ENCODE peak calls at places on chromosomes 6 and 20, in four cellular contexts. N, I, J and C are unnamed samples.

GRCh38 chr20:51488331-51488730 is 54.2 kb downstream of the NFATC2 start:
- DNase-seq in N (no peak), I (no peak), J (no peak), C (no peak)

GRCh38 chr6:26155066-26155925 is 68.1 kb downstream of the HFE start:
- DNase-seq in N (peak; percentile 50), I (peak; percentile 10), J (no peak), C (peak; percentile 11)

GRCh38 chr20:51402201-51402600 is 140.3 kb downstream of the NFATC2 start:
- DNase-seq in N (peak; percentile 47), I (no peak), J (peak; percentile 40), C (no peak)

GRCh38 chr20:24502184-24502583 is 32.8 kb downstream of the SYNDIG1 start:
- DNase-seq in N (peak; percentile 91), I (no peak), J (peak; percentile 41), C (no peak)

GRCh38 chr6:142570221-142570671 is 268.4 kb downstream of the ADGRG6 start:
- DNase-seq in N (peak; percentile 74), I (no peak), J (peak; percentile 32), C (peak; percentile 66)

GRCh38 chr20:24640686-24641085 is 171.3 kb downstream of the SYNDIG1 start:
- DNase-seq in N (no peak), I (no peak), J (no peak), C (no peak)

GRCh38 chr6:5215181-5215580 is 45.6 kb downstream of the LYRM4 start:
- DNase-seq in N (peak; percentile 32), I (no peak), J (no peak), C (no peak)

GRCh38 chr6:78910611-78911134 is 43.3 kb downstream of the IRAK1BP1 start:
- DNase-seq in N (no peak), I (peak; percentile 7), J (peak; percentile 23), C (no peak)

GRCh38 chr6:90080876-90081464 is 186.7 kb downstream of the GJA10 start:
- DNase-seq in N (no peak), I (peak; percentile 80), J (no peak), C (no peak)

GRCh38 chr6:170140129-170140528 is 150.7 kb downstream of the DLL1 start:
- DNase-seq in N (no peak), I (no peak), J (no peak), C (no peak)

GRCh38 chr6:159267165-159267564 is 98.0 kb downstream of the FNDC1 start:
- DNase-seq in N (no peak), I (no peak), J (no peak), C (no peak)

GRCh38 chr6:129481706-129482105 is 228.3 kb downstream of the ARHGAP18 start:
- DNase-seq in N (no peak), I (no peak), J (no peak), C (no peak)

GRCh38 chr6:28947831-28948270 is 24.1 kb upstream of the TRIM27 start:
- DNase-seq in N (no peak), I (no peak), J (no peak), C (no peak)